ENCODE peak calls at places on chromosomes 16 and 17, in six cellular contexts. E is neuronal stem cell, C is IMR-90, X is mesendoderm, H is H1, P is mesenchymal stem cell. I is an unnamed sample.

GRCh38 chr17:6509295-6509771 is 47.0 kb downstream of the PITPNM3 start:
- DNase-seq in E (no peak), C (peak; percentile 37), X (no peak), H (no peak), P (no peak), I (no peak)

GRCh38 chr16:81521141-81521626 is 76.6 kb downstream of the CMIP start:
- DNase-seq in E (no peak), C (no peak), X (peak; percentile 49), H (no peak), P (no peak), I (no peak)

GRCh38 chr17:31357831-31358400 is 33.6 kb upstream of the RAB11FIP4 start:
- DNase-seq in E (no peak), C (peak; percentile 47), X (no peak), H (no peak), P (peak; percentile 33), I (no peak)

GRCh38 chr17:19331134-19331533 is 31.4 kb downstream of the B9D1 start:
- DNase-seq in E (no peak), C (peak; percentile 92), X (no peak), H (no peak), P (peak; percentile 77), I (peak; percentile 80)

GRCh38 chr17:60604686-60605334 is 4.8 kb downstream of the PPM1D start:
- DNase-seq in E (no peak), C (peak; percentile 51), X (peak; percentile 33), H (peak; percentile 23), P (peak; percentile 30), I (peak; percentile 48)

GRCh38 chr16:12551946-12552345 is 251.7 kb downstream of the CPPED1 start:
- DNase-seq in E (peak; percentile 21), C (peak; percentile 19), X (peak; percentile 58), H (no peak), P (no peak), I (no peak)

GRCh38 chr17:419073-419735 is 66.6 kb upstream of the RPH3AL start:
- DNase-seq in E (no peak), C (no peak), X (no peak), H (no peak), P (no peak), I (no peak)

GRCh38 chr17:82103588-82104451 is 5.8 kb upstream of the FASN start:
- DNase-seq in E (peak; percentile 83), C (no peak), X (peak; percentile 92), H (peak; percentile 76), P (no peak), I (peak; percentile 97)

GRCh38 chr17:20066253-20066652 is 57.1 kb downstream of the SPECC1 start:
- DNase-seq in E (no peak), C (peak; percentile 80), X (no peak), H (no peak), P (no peak), I (no peak)

GRCh38 chr17:18217412-18218015 is 7.9 kb upstream of the LLGL1 start:
- DNase-seq in E (peak; percentile 75), C (peak; percentile 45), X (peak; percentile 70), H (peak; percentile 96), P (peak; percentile 67), I (peak; percentile 46)

GRCh38 chr17:55521193-55521592 is 9.9 kb upstream of the SMIM36 start:
- DNase-seq in E (no peak), C (no peak), X (no peak), H (no peak), P (no peak), I (no peak)

GRCh38 chr17:35543856-35544255 is 6.4 kb upstream of the SLFN12L start:
- DNase-seq in E (no peak), C (peak; percentile 11), X (no peak), H (no peak), P (no peak), I (no peak)

GRCh38 chr17:14351493-14351892 is 50.6 kb downstream of the HS3ST3B1 start:
- DNase-seq in E (no peak), C (peak; percentile 30), X (no peak), H (no peak), P (peak; percentile 76), I (peak; percentile 23)

GRCh38 chr17:19485800-19486340 is 47.8 kb upstream of the SLC47A1 start:
- DNase-seq in E (no peak), C (no peak), X (peak; percentile 59), H (no peak), P (no peak), I (no peak)

GRCh38 chr16:4982056-4982867 is 24.1 kb downstream of the SEC14L5 start:
- DNase-seq in E (no peak), C (no peak), X (no peak), H (no peak), P (no peak), I (no peak)
- H3K9ac ChIP-seq in E (no peak overlapping the region), C (no peak overlapping the region), X (no peak overlapping the region), H (no peak overlapping the region), P (no peak overlapping the region), I (no peak overlapping the region)

GRCh38 chr17:44651228-44651627 is 5.0 kb upstream of the MEIOC start:
- DNase-seq in E (no peak), C (no peak), X (no peak), H (no peak), P (no peak), I (no peak)

GRCh38 chr17:44645341-44645740 is 10.9 kb upstream of the MEIOC start:
- DNase-seq in E (no peak), C (no peak), X (no peak), H (peak; percentile 38), P (no peak), I (no peak)

GRCh38 chr17:44642861-44643260 is 13.4 kb upstream of the MEIOC start:
- DNase-seq in E (no peak), C (no peak), X (no peak), H (no peak), P (no peak), I (no peak)

GRCh38 chr17:44648963-44649362 is 7.3 kb upstream of the MEIOC start:
- DNase-seq in E (no peak), C (no peak), X (no peak), H (peak; percentile 7), P (no peak), I (no peak)

GRCh38 chr17:44646280-44646679 is 10.0 kb upstream of the MEIOC start:
- DNase-seq in E (no peak), C (no peak), X (no peak), H (no peak), P (no peak), I (no peak)
- H3K4me3 ChIP-seq in E (no peak overlapping the region), C (no peak overlapping the region), X (no peak overlapping the region), H (no peak overlapping the region), P (no peak overlapping the region), I (no peak overlapping the region)

GRCh38 chr16:87765776-87766484 is at the start of gene KLHDC4:
- DNase-seq in E (peak; percentile 81), C (peak; percentile 82), X (peak; percentile 92), H (peak; percentile 95), P (peak; percentile 89), I (peak; percentile 89)
- H2BK5ac ChIP-seq in E (no peak within 1 kb of the TSS), C (peak within 1 kb of the TSS; percentile 41), X (no peak within 1 kb of the TSS), H (peak within 1 kb of the TSS; percentile 87), P (no peak within 1 kb of the TSS), I (peak within 1 kb of the TSS; percentile 68)

DNA sequence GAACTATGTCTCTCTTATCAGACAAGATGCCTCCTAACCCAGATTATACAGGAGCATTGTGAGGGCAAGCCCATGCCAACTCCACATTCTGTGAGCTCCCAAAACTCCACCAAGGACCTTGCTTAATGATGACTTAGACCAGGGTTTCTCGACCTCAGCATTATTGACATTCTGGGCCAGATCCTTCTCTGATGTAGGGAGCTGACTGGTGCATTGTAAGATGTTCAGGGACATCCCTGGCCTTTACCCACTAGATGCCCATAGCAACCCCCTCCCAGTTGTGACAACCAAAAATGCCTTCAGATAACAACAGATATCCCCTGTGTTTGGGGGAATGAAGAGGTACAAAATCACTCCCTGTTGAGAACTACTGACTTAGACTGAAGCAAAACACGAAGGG is 43.6 kb downstream of the HOXB1 start:
- DNase-seq in E (no peak), C (no peak), X (no peak), H (no peak), P (no peak), I (no peak)
- H3K9ac ChIP-seq in E (no peak overlapping the region), C (no peak overlapping the region), X (no peak overlapping the region), H (no peak overlapping the region), P (peak overlapping the region; percentile 67), I (no peak overlapping the region)

GRCh38 chr16:29820271-29820701 is at the start of gene MVP:
- DNase-seq in E (no peak), C (peak; percentile 57), X (no peak), H (peak; percentile 39), P (peak; percentile 72), I (peak; percentile 67)
- H3K4me3 ChIP-seq in E (no peak within 1 kb of the TSS), C (peak within 1 kb of the TSS; percentile 85), X (no peak within 1 kb of the TSS), H (no peak within 1 kb of the TSS), P (peak within 1 kb of the TSS; percentile 48), I (no peak within 1 kb of the TSS)

GRCh38 chr17:8611671-8612298 is 18.7 kb downstream of the MYH10 start:
- DNase-seq in E (no peak), C (peak; percentile 47), X (no peak), H (no peak), P (peak; percentile 55), I (peak; percentile 83)
- H2BK5ac ChIP-seq in E (no peak overlapping the region), C (peak overlapping the region; percentile 23), X (no peak overlapping the region), H (no peak overlapping the region), P (no peak overlapping the region), I (no peak overlapping the region)

DNA sequence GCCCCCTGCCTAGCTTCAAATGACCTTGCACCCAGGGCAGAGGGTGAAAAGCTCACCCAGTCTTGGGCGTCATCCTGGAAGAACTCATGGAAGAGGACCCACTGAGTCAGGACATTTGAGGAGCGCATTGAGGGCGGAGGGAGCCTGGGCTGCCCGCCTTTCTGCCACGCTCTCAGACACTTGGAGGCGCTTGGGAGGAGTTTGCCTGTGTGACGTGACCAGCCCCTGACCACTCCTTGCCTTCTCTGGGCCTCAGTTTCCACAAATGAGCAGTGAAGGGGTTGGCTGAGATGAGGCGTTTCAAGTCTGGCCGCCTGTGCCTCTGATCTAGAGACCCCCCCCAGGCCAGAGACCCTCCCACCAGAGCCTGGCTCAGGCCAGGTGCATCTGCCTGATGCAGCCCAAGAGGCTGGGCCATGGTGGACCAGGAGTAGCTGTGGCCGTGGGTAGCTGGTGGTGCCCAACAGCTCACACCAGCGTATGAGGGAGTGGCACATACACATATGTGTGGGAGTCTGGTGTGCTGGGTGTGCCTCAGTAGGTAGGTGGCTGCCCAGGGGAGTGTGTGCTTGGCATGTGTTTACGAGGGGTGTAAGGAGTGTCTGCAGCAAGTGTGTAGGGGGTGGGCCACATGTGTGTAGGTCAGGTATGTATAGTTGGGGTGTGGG is 80.2 kb upstream of the TOB1 start:
- DNase-seq in E (no peak), C (no peak), X (no peak), H (no peak), P (no peak), I (no peak)
- H3K9ac ChIP-seq in E (peak overlapping the region; percentile 44), C (no peak overlapping the region), X (no peak overlapping the region), H (no peak overlapping the region), P (no peak overlapping the region), I (no peak overlapping the region)

GRCh38 chr17:40099627-40100418 is 566 bp downstream of the NR1D1 start:
- DNase-seq in E (no peak), C (no peak), X (no peak), H (no peak), P (no peak), I (no peak)

GRCh38 chr17:40103082-40103741 is 2.8 kb upstream of the NR1D1 start:
- DNase-seq in E (no peak), C (no peak), X (no peak), H (peak; percentile 66), P (no peak), I (no peak)

GRCh38 chr17:40100669-40101366 is 429 bp upstream of the NR1D1 start:
- DNase-seq in E (peak; percentile 94), C (peak; percentile 99), X (peak; percentile 99), H (peak; percentile 94), P (peak; percentile 99), I (peak; percentile 98)

GRCh38 chr17:40100419-40100668 is at the start of gene NR1D1:
- DNase-seq in E (no peak), C (no peak), X (no peak), H (no peak), P (no peak), I (no peak)

GRCh38 chr17:40101367-40102210 is 1.2 kb upstream of the NR1D1 start:
- DNase-seq in E (no peak), C (no peak), X (no peak), H (no peak), P (peak; percentile 60), I (no peak)
- H3K4me3 ChIP-seq in E (no peak overlapping the region), C (no peak overlapping the region), X (no peak overlapping the region), H (no peak overlapping the region), P (no peak overlapping the region), I (no peak overlapping the region)